ENCODE peak calls at places on chromosomes 6 and 20, in five cellular contexts. E is GM23248, N is A549, G is thoracic aorta, F is OCI-LY7. P is an unnamed sample. For H3K9me3 and H3K4me1, the result is how much of the 10 kb centered on the place peaks cover.

GRCh38 chr6:115932481-115932880 is 128.2 kb downstream of the FRK start:
- DNase-seq in F (no peak), E (peak), G (no peak), N (no peak), P (no peak)

GRCh38 chr6:115545410-115545986 is 515.2 kb downstream of the FRK start:
- DNase-seq in E (no peak), N (peak), G (no peak), F (no peak), P (no peak)

GRCh38 chr6:19902201-19902600 is 65.0 kb downstream of the ID4 start:
- DNase-seq in N (no peak), F (no peak), E (no peak), G (no peak), P (no peak)

GRCh38 chr6:25652007-25652515 is at the start of gene SCGN:
- DNase-seq in E (peak), F (no peak), N (peak), G (peak), P (peak)

GRCh38 chr20:19861147-19861759 is 103.2 kb downstream of the RIN2 start:
- DNase-seq in N (no peak), G (no peak), E (no peak), F (no peak), P (no peak)

GRCh38 chr20:31260326-31260932 is 3.0 kb downstream of the DEFB115 start:
- DNase-seq in G (no peak), N (peak), E (peak), F (peak), P (no peak)

GRCh38 chr6:74731921-74732320 is 473.9 kb downstream of the COL12A1 start:
- DNase-seq in N (no peak), F (no peak), E (peak), G (no peak), P (no peak)

GRCh38 chr20:22382742-22383141 is 201.6 kb downstream of the FOXA2 start:
- DNase-seq in G (no peak), E (peak), F (peak), N (no peak), P (no peak)

GRCh38 chr20:35598476-35598875 is 17.2 kb upstream of the SPAG4 start:
- DNase-seq in G (no peak), E (no peak), F (no peak), N (no peak), P (no peak)

GRCh38 chr6:25053875-25054371 is 118.2 kb upstream of the RIPOR2 start:
- DNase-seq in E (peak), N (no peak), G (no peak), F (no peak), P (no peak)

GRCh38 chr6:25404094-25404493 is 124.9 kb downstream of the CARMIL1 start:
- DNase-seq in F (no peak), N (no peak), G (no peak), E (no peak), P (no peak)

GRCh38 chr20:15673206-15673605 is 900.0 kb downstream of the KIF16B start:
- DNase-seq in G (no peak), E (peak), F (no peak), N (no peak), P (no peak)

GRCh38 chr6:51814418-51814817 is 273.0 kb downstream of the PKHD1 start:
- DNase-seq in F (no peak), G (no peak), E (no peak), N (no peak), P (no peak)

GRCh38 chr6:80132942-80133517 is 26.6 kb downstream of the BCKDHB start:
- DNase-seq in F (peak), N (peak), E (peak), G (peak), P (no peak)

GRCh38 chr20:47146703-47147102 is 209.8 kb downstream of the ZMYND8 start:
- DNase-seq in F (no peak), N (no peak), G (no peak), E (peak), P (no peak)

GRCh38 chr6:13715444-13715883 is 3.8 kb upstream of the RANBP9 start:
- DNase-seq in E (no peak), N (no peak), G (no peak), F (no peak), P (no peak)

GRCh38 chr6:11222385-11223277 is 9.8 kb downstream of the NEDD9 start:
- DNase-seq in F (no peak), N (peak), E (no peak), G (no peak), P (no peak)

GRCh38 chr20:45771182-45771759 is 20.4 kb downstream of the WFDC3 start:
- DNase-seq in N (peak), F (peak), G (no peak), E (peak), P (peak)

DNA sequence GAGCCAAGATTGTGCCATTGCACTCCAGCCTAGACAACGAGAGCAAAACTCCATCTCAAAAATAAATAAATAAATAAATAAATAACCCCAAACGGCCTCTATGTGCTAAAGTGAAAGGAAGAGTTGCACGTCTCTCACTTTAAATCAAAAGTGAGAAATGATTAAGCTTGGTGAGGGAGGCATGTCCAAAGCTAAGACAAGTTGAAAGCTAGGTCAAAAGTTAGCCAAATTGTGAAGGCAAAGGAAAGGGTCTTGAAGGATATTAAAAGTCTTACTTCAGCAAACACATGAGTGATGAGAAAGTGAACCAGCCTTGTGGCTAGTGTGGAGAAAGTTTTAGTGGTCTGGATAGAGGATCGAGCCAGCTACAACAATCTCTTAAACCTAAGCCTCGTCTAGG is 14.3 kb downstream of the ZBP1 start:
- DNase-seq in G (no peak), F (no peak), N (no peak), E (no peak), P (no peak)
- H3K4me3 ChIP-seq in G (no peak), F (no peak), N (no peak), E (no peak), P (no peak)

GRCh38 chr6:111278738-111279137 is 191.4 kb downstream of the SLC16A10 start:
- DNase-seq in F (no peak), E (no peak), G (no peak), N (no peak), P (no peak)
- H3K9me3 ChIP-seq in F (under half), E (under half), G (under half), N (under half), P (under half)

DNA sequence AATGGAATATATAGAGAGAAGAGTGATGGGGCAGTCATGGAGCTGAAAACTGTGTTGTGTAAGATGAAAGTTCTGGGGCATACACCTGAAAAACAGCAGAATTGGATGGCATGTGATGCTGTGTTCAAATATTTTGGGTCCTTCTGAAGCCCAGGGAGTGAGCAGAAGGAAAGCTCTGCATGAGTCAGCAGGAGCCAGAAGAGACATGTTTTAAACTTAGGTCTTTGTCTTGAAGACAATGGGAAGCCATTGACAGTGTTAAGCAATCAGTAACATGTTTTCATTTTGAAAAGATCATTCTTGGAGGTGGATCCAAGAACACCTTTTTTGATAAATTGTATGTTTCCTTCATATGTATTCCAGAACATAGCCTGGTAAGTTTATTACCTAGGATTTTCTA is 38.9 kb upstream of the MAFB start:
- DNase-seq in E (no peak), G (no peak), N (no peak), F (no peak), P (no peak)
- H3K4me1 ChIP-seq in E (under half), G (under half), N (under half), F (under half), P (under half)

DNA sequence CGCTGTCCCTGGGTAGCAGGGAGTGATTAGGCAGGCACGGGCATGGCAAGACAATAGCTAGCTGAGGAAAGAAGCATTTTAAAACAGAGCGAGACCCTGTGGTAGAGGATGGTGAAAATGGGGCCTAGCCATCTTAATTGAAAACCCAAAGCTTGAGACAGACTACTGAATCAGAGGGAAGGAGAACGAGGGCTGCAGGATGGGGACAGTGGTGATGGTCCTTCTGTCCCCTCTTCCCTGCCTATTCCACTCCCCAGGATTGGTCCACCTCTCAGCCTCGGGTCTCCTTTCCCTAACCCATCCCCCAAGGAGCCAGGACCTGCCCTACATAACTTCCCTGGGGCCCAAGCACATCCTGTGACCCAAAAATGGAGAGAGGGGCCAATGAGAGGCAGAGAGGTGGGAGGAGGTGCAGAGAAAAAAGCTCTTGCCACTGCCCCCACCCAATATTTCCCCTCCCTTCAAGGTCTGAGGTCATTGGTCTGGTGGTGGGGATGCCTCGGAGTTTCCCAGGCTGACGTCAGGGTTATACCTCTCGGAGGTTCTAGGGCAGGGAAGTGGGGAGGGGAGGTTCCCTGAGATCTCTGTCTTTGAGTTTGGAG is 884 bp upstream of the CUTA start:
- DNase-seq in F (no peak), E (no peak), G (no peak), N (no peak), P (no peak)
- H3K4me3 ChIP-seq in F (peak), E (peak), G (peak), N (peak), P (peak)

GRCh38 chr6:168308390-168309144 is 11.0 kb downstream of the DACT2 start:
- DNase-seq in F (no peak), E (no peak), N (no peak), G (no peak), P (no peak)

GRCh38 chr6:168305863-168306262 is 13.7 kb downstream of the DACT2 start:
- DNase-seq in G (no peak), F (no peak), E (no peak), N (no peak), P (no peak)

GRCh38 chr6:168307695-168308021 is 11.9 kb downstream of the DACT2 start:
- DNase-seq in G (no peak), N (no peak), E (no peak), F (no peak), P (no peak)

GRCh38 chr6:168305091-168305749 is 14.4 kb downstream of the DACT2 start:
- DNase-seq in G (no peak), E (no peak), F (no peak), N (no peak), P (no peak)

DNA sequence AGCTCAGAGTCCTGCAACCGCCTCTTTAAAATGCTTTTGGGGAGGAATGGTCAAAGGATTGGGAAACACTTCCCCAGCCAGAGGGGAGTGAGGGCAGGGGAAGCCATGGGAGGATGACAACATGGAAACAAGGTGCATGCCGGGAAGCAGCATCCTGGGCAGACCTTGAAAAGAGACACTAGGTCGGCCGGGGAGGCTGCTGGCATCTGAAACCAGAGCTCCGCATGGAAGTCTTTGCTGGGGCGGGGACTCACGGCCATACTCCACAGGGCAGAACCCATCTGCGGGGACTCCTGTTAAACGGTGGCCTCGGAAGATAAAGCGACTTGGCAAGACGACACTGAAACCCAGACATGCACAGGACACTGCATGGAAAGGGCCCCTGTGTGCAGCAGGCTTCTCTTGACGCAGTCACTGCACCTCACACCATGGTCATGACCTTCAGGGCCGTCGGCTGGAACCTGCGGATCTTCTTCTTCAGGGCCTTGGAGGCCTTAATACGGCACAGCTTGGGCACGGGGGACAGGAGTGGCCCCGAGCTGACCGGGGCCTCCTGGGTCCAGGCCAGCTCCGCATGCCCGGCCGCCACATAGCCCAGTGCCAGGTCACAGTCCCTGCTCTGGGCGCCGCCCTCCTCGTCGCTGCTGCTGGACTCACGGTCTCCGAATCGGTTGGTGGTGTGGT is 12.4 kb downstream of the DACT2 start:
- DNase-seq in E (no peak), F (no peak), N (no peak), G (no peak), P (no peak)
- H3K9me3 ChIP-seq in E (under half), F (under half), N (under half), G (under half), P (under half)

GRCh38 chr6:43171284-43172126 is 436 bp downstream of the SRF start:
- DNase-seq in E (peak), N (no peak), F (peak), G (no peak), P (peak)
- H3K4me1 ChIP-seq in E (under half), N (under half), F (under half), G (under half), P (under half)

GRCh38 chr6:10194816-10195639 is 219.8 kb downstream of the TFAP2A start:
- DNase-seq in G (no peak), F (no peak), N (no peak), E (no peak), P (no peak)
- H3K4me3 ChIP-seq in G (no peak), F (no peak), N (no peak), E (no peak), P (no peak)

DNA sequence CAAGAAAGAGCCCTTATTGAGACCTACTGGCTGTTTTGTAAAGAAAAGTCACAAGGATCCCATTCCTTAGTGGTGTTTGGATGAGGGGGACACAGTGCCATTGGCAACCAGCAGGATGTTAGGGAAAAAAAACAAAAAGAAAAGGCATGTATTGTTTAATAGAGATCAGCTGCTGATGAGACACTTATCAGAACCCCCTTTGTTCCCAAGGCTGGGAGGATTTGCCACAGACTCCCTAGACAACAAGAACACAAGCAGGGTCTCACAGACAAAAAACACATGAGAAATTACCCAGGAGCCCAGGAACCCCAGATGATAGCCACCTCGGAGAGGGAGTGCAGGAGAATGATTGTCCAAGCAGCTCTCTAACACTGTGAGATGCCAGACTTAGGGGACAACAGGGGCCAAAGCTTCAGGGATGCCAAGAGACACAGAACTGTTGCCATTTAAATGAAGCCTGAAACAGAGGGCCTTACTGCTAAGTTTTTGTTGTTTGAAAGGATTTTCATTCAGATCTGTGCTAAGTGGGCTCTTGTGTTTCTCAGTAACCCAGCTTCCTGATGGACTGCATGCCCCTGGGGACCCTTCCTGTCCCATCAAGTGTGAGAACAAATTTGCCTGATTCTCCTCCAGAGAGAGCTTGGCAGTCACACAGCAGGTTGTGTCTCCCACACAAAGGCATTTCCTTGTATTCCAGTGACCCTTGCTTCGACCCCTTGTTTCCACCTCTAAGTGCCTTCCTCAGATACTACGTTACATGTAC is 48.7 kb upstream of the HEY2 start:
- DNase-seq in N (no peak), G (no peak), F (no peak), E (no peak), P (no peak)
- H3K9me3 ChIP-seq in N (under half), G (under half), F (under half), E (under half), P (under half)

GRCh38 chr20:10595230-10595629 is 78.6 kb downstream of the JAG1 start:
- DNase-seq in E (no peak), N (no peak), F (no peak), G (no peak), P (no peak)
- H3K4me1 ChIP-seq in E (half or more), N (half or more), F (under half), G (under half), P (under half)

GRCh38 chr6:1701668-1702353 is 92.1 kb downstream of the FOXC1 start:
- DNase-seq in F (no peak), E (peak), G (peak), N (no peak), P (no peak)
- H3K4me3 ChIP-seq in F (no peak), E (peak), G (peak), N (no peak), P (no peak)

P was measured in CD8-positive, alpha-beta T cell.